ENCODE peak calls at places on chromosomes 11 and 22, in eight cellular contexts. One of them, this sample, is unnamed.

GRCh38 chr11:117717485-117718314 is 79.3 kb downstream of the DSCAML1 start:
- DNase-seq in GOT3: no peak
- DNase-seq in left ventricle myocardium inferior: peak; percentile 29
- DNase-seq in heart left ventricle: peak; percentile 44
- DNase-seq in HFFc6: no peak
- DNase-seq in fibroblast of pulmonary artery: no peak
- DNase-seq in LHCN-M2: no peak
- DNase-seq in Right ventricle myocardium superior: peak; percentile 56
- DNase-seq in this sample: no peak

GRCh38 chr11:82194521-82194920 is 539.1 kb downstream of the FAM181B start:
- DNase-seq in GOT3: no peak
- DNase-seq in left ventricle myocardium inferior: no peak
- DNase-seq in heart left ventricle: no peak
- DNase-seq in HFFc6: no peak
- DNase-seq in fibroblast of pulmonary artery: no peak
- DNase-seq in LHCN-M2: no peak
- DNase-seq in Right ventricle myocardium superior: no peak
- DNase-seq in this sample: no peak

GRCh38 chr22:45007247-45007945 is 2.4 kb downstream of the PHF21B start:
- DNase-seq in GOT3: no peak
- DNase-seq in left ventricle myocardium inferior: no peak
- DNase-seq in heart left ventricle: no peak
- DNase-seq in HFFc6: no peak
- DNase-seq in fibroblast of pulmonary artery: no peak
- DNase-seq in LHCN-M2: peak; percentile 14
- DNase-seq in Right ventricle myocardium superior: peak; percentile 46
- DNase-seq in this sample: no peak

GRCh38 chr22:22776121-22776520 is 111.5 kb upstream of the IGLL5 start:
- DNase-seq in GOT3: no peak
- DNase-seq in left ventricle myocardium inferior: no peak
- DNase-seq in heart left ventricle: no peak
- DNase-seq in HFFc6: no peak
- DNase-seq in fibroblast of pulmonary artery: no peak
- DNase-seq in LHCN-M2: no peak
- DNase-seq in Right ventricle myocardium superior: no peak
- DNase-seq in this sample: no peak

GRCh38 chr11:128522943-128523518 is 64.3 kb downstream of the ETS1 start:
- DNase-seq in GOT3: no peak
- DNase-seq in left ventricle myocardium inferior: no peak
- DNase-seq in heart left ventricle: no peak
- DNase-seq in HFFc6: no peak
- DNase-seq in fibroblast of pulmonary artery: no peak
- DNase-seq in LHCN-M2: no peak
- DNase-seq in Right ventricle myocardium superior: no peak
- DNase-seq in this sample: no peak

GRCh38 chr11:134171951-134172350 is 51.8 kb downstream of the NCAPD3 start:
- DNase-seq in GOT3: no peak
- DNase-seq in left ventricle myocardium inferior: no peak
- DNase-seq in heart left ventricle: no peak
- DNase-seq in HFFc6: no peak
- DNase-seq in fibroblast of pulmonary artery: no peak
- DNase-seq in LHCN-M2: no peak
- DNase-seq in Right ventricle myocardium superior: no peak
- DNase-seq in this sample: no peak

GRCh38 chr11:87722756-87723599 is 452.3 kb downstream of the RAB38 start:
- DNase-seq in GOT3: no peak
- DNase-seq in left ventricle myocardium inferior: no peak
- DNase-seq in heart left ventricle: no peak
- DNase-seq in HFFc6: no peak
- DNase-seq in fibroblast of pulmonary artery: peak; percentile 11
- DNase-seq in LHCN-M2: peak; percentile 24
- DNase-seq in Right ventricle myocardium superior: no peak
- DNase-seq in this sample: no peak

GRCh38 chr11:111452146-111452545 is 60.0 kb downstream of the BTG4 start:
- DNase-seq in GOT3: no peak
- DNase-seq in left ventricle myocardium inferior: no peak
- DNase-seq in heart left ventricle: no peak
- DNase-seq in HFFc6: peak; percentile 78
- DNase-seq in fibroblast of pulmonary artery: no peak
- DNase-seq in LHCN-M2: no peak
- DNase-seq in Right ventricle myocardium superior: no peak
- DNase-seq in this sample: no peak

GRCh38 chr11:10451399-10452116 is 3.5 kb upstream of the AMPD3 start:
- DNase-seq in GOT3: no peak
- DNase-seq in left ventricle myocardium inferior: no peak
- DNase-seq in heart left ventricle: no peak
- DNase-seq in HFFc6: no peak
- DNase-seq in fibroblast of pulmonary artery: no peak
- DNase-seq in LHCN-M2: no peak
- DNase-seq in Right ventricle myocardium superior: no peak
- DNase-seq in this sample: no peak

GRCh38 chr11:64894070-64894811 is 15.8 kb upstream of the EHD1 start:
- DNase-seq in GOT3: peak; percentile 52
- DNase-seq in left ventricle myocardium inferior: peak; percentile 91
- DNase-seq in heart left ventricle: peak; percentile 87
- DNase-seq in HFFc6: peak; percentile 37
- DNase-seq in fibroblast of pulmonary artery: peak; percentile 73
- DNase-seq in LHCN-M2: peak; percentile 58
- DNase-seq in Right ventricle myocardium superior: peak; percentile 95
- DNase-seq in this sample: no peak

GRCh38 chr11:106156290-106156937 is 79.0 kb downstream of the AASDHPPT start:
- DNase-seq in GOT3: no peak
- DNase-seq in left ventricle myocardium inferior: no peak
- DNase-seq in heart left ventricle: no peak
- DNase-seq in HFFc6: peak; percentile 48
- DNase-seq in fibroblast of pulmonary artery: peak; percentile 94
- DNase-seq in LHCN-M2: peak; percentile 68
- DNase-seq in Right ventricle myocardium superior: no peak
- DNase-seq in this sample: no peak

GRCh38 chr11:69642549-69642912 is 1.6 kb downstream of the CCND1 start:
- DNase-seq in GOT3: no peak
- DNase-seq in left ventricle myocardium inferior: peak; percentile 38
- DNase-seq in heart left ventricle: no peak
- DNase-seq in HFFc6: no peak
- DNase-seq in fibroblast of pulmonary artery: no peak
- DNase-seq in LHCN-M2: no peak
- DNase-seq in Right ventricle myocardium superior: peak; percentile 55
- DNase-seq in this sample: no peak

GRCh38 chr11:2557381-2557780 is 112.6 kb downstream of the KCNQ1 start:
- DNase-seq in GOT3: no peak
- DNase-seq in left ventricle myocardium inferior: no peak
- DNase-seq in heart left ventricle: no peak
- DNase-seq in HFFc6: no peak
- DNase-seq in fibroblast of pulmonary artery: no peak
- DNase-seq in LHCN-M2: no peak
- DNase-seq in Right ventricle myocardium superior: peak; percentile 1
- DNase-seq in this sample: no peak